ENCODE peak calls at places on chromosomes 3 and 15, in six cellular contexts. S is sigmoid colon, I is GM12864, O is adrenal gland, R is glutamatergic neuron, J is activated B cell treated with CpG ODN at 0.5 μM for 24 hours. N is an unnamed sample.

GRCh38 chr3:124964432-124964831 is 29.9 kb upstream of the MUC13 start:
- DNase-seq in S (no peak), I (no peak), O (no peak), R (no peak), J (no peak), N (no peak)

GRCh38 chr3:107574650-107575049 is 51.9 kb downstream of the BBX start:
- DNase-seq in S (no peak), I (no peak), O (no peak), R (no peak), J (no peak), N (no peak)

GRCh38 chr15:81869161-81869928 is 176.5 kb downstream of the MEX3B start:
- DNase-seq in S (no peak), I (no peak), O (no peak), R (peak), J (no peak), N (no peak)

GRCh38 chr15:68614621-68615035 is 35.8 kb downstream of the CORO2B start:
- DNase-seq in S (peak), I (no peak), O (peak), R (peak), J (no peak), N (peak)

GRCh38 chr3:11288021-11288491 is 15.9 kb downstream of the ATG7 start:
- DNase-seq in S (no peak), I (no peak), O (no peak), R (no peak), J (no peak), N (no peak)

GRCh38 chr3:138196023-138196422 is 8.9 kb downstream of the ARMC8 start:
- DNase-seq in S (no peak), I (no peak), O (no peak), R (no peak), J (no peak), N (no peak)

GRCh38 chr3:135240426-135240825 is 445.4 kb downstream of the EPHB1 start:
- DNase-seq in S (no peak), I (no peak), O (no peak), R (no peak), J (no peak), N (no peak)

GRCh38 chr3:119297169-119297568 is 3.0 kb downstream of the ARHGAP31 start:
- DNase-seq in S (no peak), I (no peak), O (no peak), R (no peak), J (no peak), N (no peak)

GRCh38 chr3:129181834-129182233 is 1.9 kb downstream of the CNBP start:
- DNase-seq in S (no peak), I (no peak), O (no peak), R (no peak), J (no peak), N (no peak)

GRCh38 chr15:78950906-78951840 is 6.3 kb upstream of the CTSH start:
- DNase-seq in S (no peak), I (no peak), O (peak), R (no peak), J (no peak), N (no peak)

GRCh38 chr15:76328962-76329361 is 7.6 kb upstream of the ISL2 start:
- DNase-seq in S (no peak), I (no peak), O (no peak), R (no peak), J (no peak), N (no peak)

GRCh38 chr15:99437315-99438221 is 128.2 kb upstream of the MEF2A start:
- DNase-seq in S (peak), I (no peak), O (peak), R (peak), J (peak), N (no peak)

GRCh38 chr15:64305261-64305660 is 50.7 kb downstream of the CSNK1G1 start:
- DNase-seq in S (no peak), I (no peak), O (no peak), R (no peak), J (no peak), N (no peak)

GRCh38 chr15:68265086-68265485 is 12.5 kb upstream of the FEM1B start:
- DNase-seq in S (no peak), I (no peak), O (no peak), R (no peak), J (no peak), N (no peak)

GRCh38 chr15:60374628-60375081 is 23.1 kb downstream of the ANXA2 start:
- DNase-seq in S (peak), I (no peak), O (peak), R (no peak), J (no peak), N (peak)

GRCh38 chr3:39268554-39268910 is 11.3 kb downstream of the CX3CR1 start:
- DNase-seq in S (no peak), I (no peak), O (no peak), R (no peak), J (no peak), N (no peak)

GRCh38 chr15:100842756-100843730 is 36.6 kb upstream of the ALDH1A3 start:
- DNase-seq in S (no peak), I (no peak), O (no peak), R (no peak), J (no peak), N (no peak)

GRCh38 chr3:55180936-55181535 is 253.2 kb upstream of the LRTM1 start:
- DNase-seq in S (no peak), I (no peak), O (peak), R (peak), J (no peak), N (peak)

GRCh38 chr3:26293351-26293750 is 329.2 kb upstream of the LRRC3B start:
- DNase-seq in S (no peak), I (no peak), O (no peak), R (no peak), J (no peak), N (no peak)

GRCh38 chr3:4986611-4987373 is 7.6 kb downstream of the BHLHE40 start:
- DNase-seq in S (peak), I (no peak), O (peak), R (peak), J (peak), N (peak)

GRCh38 chr3:52054689-52055511 is 1.5 kb downstream of the DUSP7 start:
- DNase-seq in S (no peak), I (no peak), O (no peak), R (peak), J (no peak), N (peak)

GRCh38 chr15:62603757-62604156 is 438.7 kb upstream of the C2CD4B start:
- DNase-seq in S (no peak), I (no peak), O (no peak), R (no peak), J (no peak), N (no peak)

GRCh38 chr3:98343647-98344507 is 9.8 kb upstream of the OR5K4 start:
- DNase-seq in S (no peak), I (peak), O (peak), R (no peak), J (no peak), N (peak)

GRCh38 chr3:78726545-78726944 is 1041.3 kb downstream of the ROBO1 start:
- DNase-seq in S (no peak), I (no peak), O (no peak), R (peak), J (no peak), N (no peak)

GRCh38 chr3:190853464-190853863 is 9.0 kb downstream of the GMNC start:
- DNase-seq in S (no peak), I (no peak), O (no peak), R (no peak), J (no peak), N (no peak)

GRCh38 chr3:71710906-71711494 is 14.2 kb downstream of the EIF4E3 start:
- DNase-seq in S (no peak), I (peak), O (no peak), R (no peak), J (no peak), N (no peak)
- TF ChIP-seq CTCF in S (peak), I (peak), O (peak), R (peak), J (no peak), N (peak)

DNA sequence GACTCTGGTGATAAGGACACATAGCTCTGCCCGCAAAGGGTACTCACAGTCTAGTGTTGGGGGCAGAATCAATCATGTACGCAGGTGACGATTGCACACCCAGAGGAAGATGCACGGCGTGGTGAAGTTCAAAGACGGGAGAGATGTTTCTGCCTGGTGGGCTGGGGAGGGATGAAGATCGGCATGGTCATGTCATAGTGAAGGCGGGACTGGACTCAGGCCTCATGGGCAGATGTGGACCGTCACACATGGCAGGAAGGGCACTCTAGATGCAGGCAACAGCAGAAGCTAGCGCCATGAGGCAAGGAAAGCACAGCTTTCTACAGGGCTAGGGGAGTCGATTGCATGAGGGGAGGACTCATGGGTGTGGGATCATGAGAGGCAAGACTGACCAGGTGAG is 240.6 kb downstream of the OPA1 start:
- DNase-seq in S (no peak), I (no peak), O (no peak), R (no peak), J (no peak), N (no peak)
- TF ChIP-seq CTCF in S (no peak), I (no peak), O (no peak), R (no peak), J (no peak), N (no peak)

DNA sequence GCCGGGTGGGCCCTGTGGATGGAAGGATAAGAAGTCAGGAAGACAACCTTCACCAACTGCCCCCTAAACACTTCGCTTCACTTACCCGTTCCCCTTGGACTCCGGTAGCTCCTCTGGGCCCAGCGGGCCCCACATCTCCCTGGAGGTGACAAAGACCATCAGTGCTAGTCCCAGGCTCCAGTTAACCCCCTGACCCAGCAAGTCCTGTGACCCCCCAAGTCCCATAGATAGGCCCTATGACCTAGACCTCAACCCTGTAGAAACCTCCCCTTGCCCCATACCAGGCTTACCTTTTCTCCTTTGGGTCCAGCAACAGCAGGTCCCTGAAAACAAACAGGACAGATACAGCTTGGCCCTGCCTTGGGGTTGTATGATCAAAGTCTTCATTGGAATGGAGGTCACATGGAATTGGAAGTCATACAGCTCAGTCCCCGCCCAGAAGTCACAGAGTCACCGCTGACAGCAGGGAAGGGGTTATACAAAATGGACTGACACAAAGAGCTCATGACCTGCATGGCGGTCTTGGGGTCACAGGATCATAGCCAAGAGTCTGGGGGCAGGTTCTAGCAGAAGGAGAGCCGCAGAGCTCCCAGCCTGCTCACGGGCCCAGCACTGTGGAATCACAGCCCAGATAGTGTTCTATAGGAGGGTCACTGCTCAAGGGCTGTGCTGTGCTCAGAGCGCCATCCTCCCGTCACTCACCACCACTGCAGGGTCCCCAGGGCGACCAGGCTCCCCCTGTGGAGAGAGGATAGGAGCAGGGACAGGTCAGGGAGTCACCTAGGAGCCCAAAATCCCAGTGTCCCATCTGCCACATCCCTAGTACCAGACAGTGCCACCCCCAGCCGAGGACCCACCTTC is 13.3 kb downstream of the COL7A1 start:
- DNase-seq in S (no peak), I (no peak), O (no peak), R (no peak), J (no peak), N (no peak)
- TF ChIP-seq CTCF in S (no peak), I (no peak), O (no peak), R (no peak), J (no peak), N (no peak)

DNA sequence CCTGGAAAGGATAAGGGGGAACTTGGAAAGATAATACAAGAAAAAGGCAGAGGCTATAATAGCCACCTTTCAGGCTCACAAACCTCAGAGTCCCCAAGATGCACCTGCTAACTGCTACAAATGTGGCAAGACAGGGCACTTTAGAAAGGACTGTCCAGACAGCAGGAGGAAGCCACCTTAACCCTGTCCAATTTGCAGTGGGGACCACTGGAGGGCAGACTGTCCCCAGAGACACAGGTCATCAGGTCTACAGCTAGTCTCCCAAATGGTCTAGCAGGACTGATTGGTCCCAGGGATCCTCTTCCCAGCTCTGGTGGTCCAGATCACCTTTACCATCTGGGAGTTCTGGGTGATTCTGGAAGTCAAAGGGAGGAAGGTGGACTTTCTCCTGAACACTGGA is 882.5 kb upstream of the GBE1 start:
- DNase-seq in S (no peak), I (no peak), O (no peak), R (no peak), J (no peak), N (no peak)
- TF ChIP-seq CTCF in S (no peak), I (peak), O (no peak), R (no peak), J (no peak), N (peak)

GRCh38 chr3:140521751-140522445 is 156.0 kb upstream of the TRIM42 start:
- DNase-seq in S (no peak), I (no peak), O (no peak), R (no peak), J (no peak), N (no peak)
- TF ChIP-seq CTCF in S (no peak), I (no peak), O (no peak), R (no peak), J (no peak), N (no peak)

GRCh38 chr15:85767785-85768529 is 26.8 kb downstream of the KLHL25 start:
- DNase-seq in S (no peak), I (no peak), O (no peak), R (no peak), J (no peak), N (no peak)
- TF ChIP-seq CTCF in S (no peak), I (no peak), O (no peak), R (peak), J (no peak), N (no peak)

GRCh38 chr3:194871143-194871863 is 185.6 kb downstream of the FAM43A start:
- DNase-seq in S (no peak), I (no peak), O (peak), R (peak), J (peak), N (peak)

GRCh38 chr3:194867270-194867983 is 181.7 kb downstream of the FAM43A start:
- DNase-seq in S (no peak), I (no peak), O (peak), R (no peak), J (no peak), N (no peak)

GRCh38 chr3:194868831-194869230 is 183.1 kb downstream of the FAM43A start:
- DNase-seq in S (no peak), I (no peak), O (no peak), R (no peak), J (no peak), N (no peak)

GRCh38 chr3:194870394-194871110 is 184.9 kb downstream of the FAM43A start:
- DNase-seq in S (no peak), I (no peak), O (no peak), R (no peak), J (no peak), N (no peak)

GRCh38 chr3:194869482-194870169 is 183.9 kb downstream of the FAM43A start:
- DNase-seq in S (no peak), I (no peak), O (no peak), R (no peak), J (no peak), N (no peak)
- TF ChIP-seq CTCF in S (no peak), I (peak), O (no peak), R (no peak), J (no peak), N (no peak)

GRCh38 chr15:40471105-40471777 is 457 bp downstream of the CHST14 start:
- DNase-seq in S (no peak), I (no peak), O (peak), R (peak), J (peak), N (no peak)
- TF ChIP-seq CTCF in S (no peak), I (no peak), O (no peak), R (no peak), J (no peak), N (no peak)

GRCh38 chr15:25739687-25740121 is 123.4 kb downstream of the ATP10A start:
- DNase-seq in S (no peak), I (no peak), O (no peak), R (no peak), J (no peak), N (no peak)
- TF ChIP-seq CTCF in S (no peak), I (peak), O (no peak), R (no peak), J (no peak), N (no peak)

GRCh38 chr3:50147016-50147415 is 8.1 kb upstream of the SEMA3F start:
- DNase-seq in S (no peak), I (no peak), O (no peak), R (no peak), J (no peak), N (no peak)

GRCh38 chr3:50147861-50148260 is 7.3 kb upstream of the SEMA3F start:
- DNase-seq in S (no peak), I (no peak), O (no peak), R (no peak), J (no peak), N (no peak)

GRCh38 chr3:50147447-50147846 is 7.7 kb upstream of the SEMA3F start:
- DNase-seq in S (no peak), I (no peak), O (no peak), R (no peak), J (no peak), N (no peak)

GRCh38 chr3:50150404-50150750 is 4.7 kb upstream of the SEMA3F start:
- DNase-seq in S (no peak), I (no peak), O (no peak), R (no peak), J (no peak), N (no peak)

GRCh38 chr3:50146316-50146901 is 8.7 kb upstream of the SEMA3F start:
- DNase-seq in S (no peak), I (no peak), O (no peak), R (no peak), J (no peak), N (no peak)
- TF ChIP-seq CTCF in S (no peak), I (peak), O (no peak), R (no peak), J (no peak), N (no peak)